ENCODE peak calls at places on chromosomes 5 and 9, in seven cellular contexts. F is GM10248, L is GM06990, X is left lung, K is left ventricle myocardium inferior, O is heart right ventricle, R is RWPE1. T is an unnamed sample.

GRCh38 chr9:17422994-17423680 is 155.7 kb upstream of the SH3GL2 start:
- DNase-seq in L (no peak), X (no peak), F (no peak), K (no peak), R (no peak), O (no peak), T (no peak)

GRCh38 chr5:152171888-152172287 is 233.2 kb downstream of the NMUR2 start:
- DNase-seq in K (no peak), F (no peak), X (no peak), O (no peak), L (no peak), R (no peak), T (no peak)

GRCh38 chr5:116273458-116274242 is 188.8 kb downstream of the COMMD10 start:
- DNase-seq in R (no peak), F (peak), L (peak), O (no peak), K (no peak), X (no peak), T (no peak)

GRCh38 chr9:123925161-123925560 is 4.8 kb downstream of the DENND1A start:
- DNase-seq in R (no peak), L (no peak), F (no peak), K (no peak), O (no peak), X (no peak), T (no peak)

GRCh38 chr5:585962-586628 is 26.0 kb upstream of the CEP72 start:
- DNase-seq in R (no peak), F (no peak), O (no peak), X (no peak), L (no peak), K (no peak), T (no peak)

GRCh38 chr5:60630179-60630578 is 69.8 kb downstream of the DEPDC1B start:
- DNase-seq in O (no peak), F (no peak), K (no peak), R (no peak), X (no peak), L (no peak), T (peak)

GRCh38 chr5:178265746-178266145 is 33.1 kb upstream of the PHYKPL start:
- DNase-seq in X (no peak), R (no peak), O (no peak), F (no peak), L (no peak), K (no peak), T (no peak)

GRCh38 chr9:70589571-70590263 is 175.3 kb upstream of the KLF9 start:
- DNase-seq in X (no peak), L (no peak), F (no peak), R (no peak), O (peak), K (peak), T (no peak)

GRCh38 chr5:15601274-15601673 is 101.3 kb downstream of the FBXL7 start:
- DNase-seq in L (no peak), R (no peak), X (no peak), O (no peak), K (no peak), F (no peak), T (no peak)

GRCh38 chr9:132670816-132671371 is 630 bp downstream of the GTF3C4 start:
- DNase-seq in X (peak), R (peak), O (peak), K (no peak), F (peak), L (peak), T (no peak)

GRCh38 chr9:134321571-134321930 is 4.7 kb upstream of the RXRA start:
- DNase-seq in K (peak), O (no peak), F (no peak), X (peak), L (no peak), R (no peak), T (no peak)

GRCh38 chr5:36236801-36237200 is 4.9 kb downstream of the NADK2 start:
- DNase-seq in O (no peak), X (no peak), K (no peak), F (no peak), L (no peak), R (no peak), T (no peak)
- TF ChIP-seq CTCF in O (no peak), X (no peak), K (no peak), F (no peak), L (no peak), R (no peak), T (no peak)

DNA sequence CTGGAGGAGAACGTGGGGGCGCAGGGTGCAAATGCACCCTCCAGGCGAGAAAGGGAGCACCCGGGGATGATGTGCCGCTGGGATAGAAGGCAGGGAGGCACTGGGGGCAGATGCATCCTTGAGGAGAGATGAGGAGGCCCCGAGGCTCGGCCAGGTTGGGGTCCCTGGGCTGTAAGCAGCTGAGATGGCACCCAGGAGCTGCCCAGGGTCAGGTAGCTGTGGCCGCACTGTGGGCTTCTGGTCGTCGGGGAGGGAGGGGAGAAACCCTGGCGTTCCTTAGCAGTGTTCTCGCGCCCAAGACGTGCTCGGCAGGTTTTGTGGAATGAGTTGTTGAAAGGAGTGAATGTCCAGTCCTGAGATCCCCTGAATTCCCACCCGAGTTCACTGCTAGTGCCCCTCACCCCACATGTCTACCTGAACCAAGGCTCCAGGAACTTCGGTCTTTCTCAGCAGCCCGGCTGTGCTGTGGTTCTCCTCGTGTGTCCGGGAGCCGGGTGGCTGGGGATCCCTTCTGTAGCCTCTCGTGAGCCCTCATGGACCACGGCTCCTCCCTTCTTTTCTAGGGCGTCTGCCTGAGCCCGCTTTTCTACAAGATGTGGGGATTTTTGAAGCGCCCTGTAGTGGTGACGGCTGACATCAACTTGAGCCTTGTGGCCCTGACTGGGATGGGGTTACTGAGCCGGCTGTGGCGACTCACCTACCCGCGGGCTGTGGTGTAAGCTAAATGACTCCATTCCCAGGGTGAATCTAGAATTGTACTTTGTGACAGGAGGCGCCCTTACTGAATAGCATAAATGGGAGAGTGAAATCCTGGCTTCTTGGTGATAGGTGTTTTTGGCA is 1.1 kb downstream of the POMT1 start:
- DNase-seq in O (no peak), R (peak), K (no peak), X (no peak), L (peak), F (peak), T (no peak)
- TF ChIP-seq CTCF in O (no peak), R (no peak), K (no peak), X (no peak), L (peak), F (no peak), T (peak)

GRCh38 chr9:35570709-35571108 is 34.4 kb upstream of the TESK1 start:
- DNase-seq in K (no peak), L (no peak), F (no peak), R (no peak), X (no peak), O (no peak), T (no peak)

GRCh38 chr9:35571113-35571512 is 33.9 kb upstream of the TESK1 start:
- DNase-seq in K (no peak), L (no peak), F (no peak), X (no peak), R (no peak), O (no peak), T (no peak)

GRCh38 chr9:35569206-35569605 is 35.9 kb upstream of the TESK1 start:
- DNase-seq in F (no peak), R (no peak), K (no peak), X (no peak), L (no peak), O (no peak), T (no peak)

GRCh38 chr9:35566417-35566816 is 38.6 kb upstream of the TESK1 start:
- DNase-seq in L (no peak), R (no peak), F (no peak), X (no peak), K (no peak), O (no peak), T (no peak)

DNA sequence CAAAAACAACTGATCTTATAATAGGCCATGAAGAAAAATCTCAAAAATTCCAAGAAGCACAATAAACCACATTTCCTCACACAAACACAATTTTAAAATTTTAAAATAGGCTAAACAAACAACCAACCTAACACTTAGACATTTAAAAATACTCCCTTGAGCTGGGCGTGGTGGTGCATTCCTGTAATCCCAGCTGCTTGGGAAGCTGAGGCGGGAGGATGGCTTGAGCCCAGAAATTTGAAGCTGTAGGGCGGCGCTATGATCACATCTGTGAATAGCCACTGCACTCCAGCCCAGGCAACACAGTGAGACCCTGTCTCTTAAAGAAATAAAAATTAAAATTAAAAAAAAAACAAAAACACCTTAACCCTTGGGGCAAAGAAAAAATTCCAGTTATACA is 36.9 kb upstream of the TESK1 start:
- DNase-seq in O (no peak), K (no peak), L (no peak), X (no peak), R (no peak), F (no peak), T (no peak)
- TF ChIP-seq CTCF in O (no peak), K (no peak), L (no peak), X (no peak), R (no peak), F (no peak), T (no peak)

GRCh38 chr9:98538626-98539031 is 170.1 kb downstream of the GABBR2 start:
- DNase-seq in F (no peak), L (no peak), R (no peak), O (no peak), K (no peak), X (peak), T (no peak)

GRCh38 chr9:98539954-98540353 is 168.8 kb downstream of the GABBR2 start:
- DNase-seq in O (no peak), F (no peak), X (no peak), K (no peak), L (no peak), R (no peak), T (no peak)

GRCh38 chr9:98538203-98538602 is 170.5 kb downstream of the GABBR2 start:
- DNase-seq in X (no peak), F (no peak), R (no peak), K (no peak), O (no peak), L (no peak), T (no peak)

GRCh38 chr9:98533866-98534265 is 174.9 kb downstream of the GABBR2 start:
- DNase-seq in F (no peak), K (no peak), X (no peak), R (no peak), L (no peak), O (no peak), T (no peak)

GRCh38 chr9:98536542-98537173 is 172.1 kb downstream of the GABBR2 start:
- DNase-seq in F (peak), K (no peak), R (no peak), L (peak), X (no peak), O (no peak), T (no peak)
- TF ChIP-seq CTCF in F (peak), K (no peak), R (no peak), L (peak), X (no peak), O (peak), T (no peak)

GRCh38 chr5:97094579-97095317 is 47.7 kb downstream of the LIX1 start:
- DNase-seq in F (peak), R (no peak), L (no peak), K (no peak), O (no peak), X (no peak), T (no peak)
- TF ChIP-seq CTCF in F (no peak), R (no peak), L (no peak), K (no peak), O (no peak), X (no peak), T (no peak)

GRCh38 chr5:74127377-74128338 is 501.7 kb downstream of the ARHGEF28 start:
- DNase-seq in X (no peak), L (no peak), R (peak), O (peak), K (no peak), F (no peak), T (no peak)
- TF ChIP-seq CTCF in X (no peak), L (no peak), R (peak), O (no peak), K (peak), F (no peak), T (peak)

DNA sequence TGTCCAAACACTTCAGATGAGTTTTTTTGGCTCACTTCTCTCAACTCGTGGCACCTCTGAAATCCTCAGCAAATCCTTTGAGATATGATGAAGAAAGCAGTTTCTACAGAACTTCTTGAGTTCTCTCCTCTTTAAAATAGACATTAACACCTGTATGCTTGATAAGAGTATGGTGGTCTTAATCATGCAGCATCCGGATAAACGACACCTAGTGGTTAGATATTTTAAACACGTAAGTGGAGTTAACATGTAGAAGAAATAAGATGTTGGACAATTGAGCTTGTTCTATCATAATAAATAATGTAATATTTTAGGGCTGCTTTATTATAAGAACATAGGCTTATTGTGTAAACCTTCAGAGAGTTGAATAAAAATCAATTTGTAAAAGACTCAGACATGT is 324.8 kb downstream of the CYLC2 start:
- DNase-seq in X (no peak), R (peak), L (no peak), O (no peak), F (no peak), K (no peak), T (no peak)
- TF ChIP-seq CTCF in X (no peak), R (peak), L (no peak), O (peak), F (no peak), K (no peak), T (peak)

GRCh38 chr5:73363911-73364730 is 84.5 kb downstream of the FOXD1 start:
- DNase-seq in F (no peak), K (no peak), L (no peak), R (no peak), X (no peak), O (no peak), T (no peak)
- TF ChIP-seq CTCF in F (no peak), K (no peak), L (no peak), R (no peak), X (no peak), O (no peak), T (peak)

T was measured in RWPE2.